ENCODE peak calls at places on chromosomes 3 and 15, in eight cellular contexts. B, O, R, M, T, E, I and G are unnamed samples.

GRCh38 chr15:87631775-87632174 is 624.8 kb downstream of the NTRK3 start:
- DNase-seq in I (no peak), T (no peak), M (no peak), B (no peak), R (no peak), E (no peak), O (no peak), G (no peak)

GRCh38 chr15:95987299-95987698 is 343.2 kb upstream of the NR2F2 start:
- DNase-seq in B (no peak), E (no peak), T (no peak), O (no peak), R (no peak), I (no peak), M (no peak), G (no peak)

GRCh38 chr3:100463002-100463401 is 29.4 kb upstream of the TMEM45A start:
- DNase-seq in O (peak), M (no peak), E (peak), B (peak), I (peak), T (no peak), R (peak), G (peak)

GRCh38 chr3:58566398-58567250 is 10.6 kb downstream of the FAM107A start:
- DNase-seq in R (no peak), I (no peak), M (no peak), T (no peak), E (no peak), B (no peak), O (no peak), G (no peak)

GRCh38 chr15:49902791-49903481 is 216.1 kb downstream of the ATP8B4 start:
- DNase-seq in R (no peak), E (peak), I (no peak), O (no peak), M (no peak), B (no peak), T (no peak), G (no peak)

GRCh38 chr3:31710123-31710841 is 177.6 kb downstream of the STT3B start:
- DNase-seq in I (no peak), R (no peak), O (no peak), B (no peak), T (no peak), E (no peak), M (no peak), G (no peak)

GRCh38 chr3:46931631-46932441 is 44.7 kb downstream of the CCDC12 start:
- DNase-seq in T (no peak), M (no peak), B (no peak), O (no peak), E (peak), I (no peak), R (no peak), G (no peak)

GRCh38 chr15:65311760-65312159 is 7.3 kb downstream of the RNU5B-1 start:
- DNase-seq in T (no peak), R (no peak), M (no peak), E (no peak), O (no peak), I (peak), B (no peak), G (no peak)

GRCh38 chr15:69253156-69253555 is 45.6 kb upstream of the PAQR5 start:
- DNase-seq in E (peak), M (no peak), B (peak), R (peak), O (peak), T (no peak), I (no peak), G (peak)

GRCh38 chr15:58568157-58568571 is 136.4 kb downstream of the LIPC start:
- DNase-seq in R (no peak), I (no peak), B (no peak), O (no peak), E (peak), M (no peak), T (no peak), G (no peak)

GRCh38 chr15:34031987-34032760 is 6.8 kb downstream of the AVEN start:
- DNase-seq in M (no peak), E (no peak), O (no peak), T (no peak), R (no peak), I (no peak), B (no peak), G (no peak)

GRCh38 chr3:45688194-45688881 is 858 bp upstream of the SACM1L start:
- DNase-seq in O (peak), I (peak), B (peak), M (no peak), T (no peak), E (peak), R (no peak), G (no peak)

GRCh38 chr3:52481819-52482521 is 13.2 kb upstream of the STAB1 start:
- DNase-seq in O (no peak), I (no peak), B (no peak), T (no peak), M (no peak), R (no peak), E (peak), G (no peak)

GRCh38 chr3:88509582-88509981 is 359.8 kb downstream of the C3orf38 start:
- DNase-seq in E (no peak), B (no peak), M (no peak), T (no peak), O (no peak), I (no peak), R (no peak), G (no peak)

GRCh38 chr3:14544282-14545250 is 4.4 kb upstream of the GRIP2 start:
- DNase-seq in R (no peak), T (no peak), E (no peak), M (no peak), O (no peak), I (no peak), B (no peak), G (no peak)

GRCh38 chr3:136671921-136672320 is 80.3 kb downstream of the STAG1 start:
- DNase-seq in I (no peak), B (no peak), O (no peak), T (no peak), E (no peak), R (no peak), M (no peak), G (peak)

GRCh38 chr15:92840149-92840548 is 60.0 kb upstream of the CHD2 start:
- DNase-seq in B (no peak), I (no peak), T (no peak), O (no peak), M (no peak), E (no peak), R (no peak), G (no peak)